ENCODE peak calls at places on chromosomes 12 and 14, in six cellular contexts. F is transverse colon, N is heart right ventricle, J is fibroblast of pulmonary artery, B is omental fat pad, G is foreskin fibroblast. W is an unnamed sample.

GRCh38 chr12:74264692-74265091 is 272.9 kb upstream of the ATXN7L3B start:
- DNase-seq in F (no peak), N (no peak), J (no peak), B (no peak), G (no peak), W (no peak)

GRCh38 chr12:28240853-28241252 is 50.6 kb downstream of the CCDC91 start:
- DNase-seq in F (no peak), N (no peak), J (no peak), B (no peak), G (no peak), W (no peak)

GRCh38 chr14:95066427-95066986 is 90.8 kb downstream of the DICER1 start:
- DNase-seq in F (no peak), N (no peak), J (no peak), B (no peak), G (no peak), W (no peak)

GRCh38 chr14:61581340-61581739 is 114.0 kb upstream of the HIF1A start:
- DNase-seq in F (no peak), N (no peak), J (no peak), B (no peak), G (no peak), W (no peak)

GRCh38 chr12:23614280-23614679 is 335.2 kb downstream of the SOX5 start:
- DNase-seq in F (no peak), N (no peak), J (no peak), B (no peak), G (no peak), W (no peak)

GRCh38 chr12:89154743-89155530 is 197.4 kb downstream of the DUSP6 start:
- DNase-seq in F (no peak), N (no peak), J (peak), B (no peak), G (peak), W (no peak)

GRCh38 chr12:108126212-108126611 is 2.9 kb upstream of the WSCD2 start:
- DNase-seq in F (no peak), N (no peak), J (no peak), B (no peak), G (no peak), W (no peak)

GRCh38 chr12:50200507-50201273 is 33.5 kb upstream of the CERS5 start:
- DNase-seq in F (no peak), N (no peak), J (peak), B (no peak), G (peak), W (no peak)

GRCh38 chr12:121712462-121713256 is at the start of gene TMEM120B:
- DNase-seq in F (peak), N (peak), J (peak), B (peak), G (peak), W (peak)

GRCh38 chr12:121295746-121296617 is 527 bp downstream of the CAMKK2 start:
- DNase-seq in F (peak), N (no peak), J (no peak), B (no peak), G (peak), W (peak)

GRCh38 chr12:66288121-66288520 is 14.2 kb upstream of the HELB start:
- DNase-seq in F (no peak), N (no peak), J (no peak), B (no peak), G (no peak), W (no peak)

GRCh38 chr12:4809013-4809448 is 88.8 kb downstream of the GALNT8 start:
- DNase-seq in F (no peak), N (peak), J (no peak), B (no peak), G (no peak), W (peak)

GRCh38 chr12:70661762-70662161 is 24.5 kb upstream of the PTPRB start:
- DNase-seq in F (no peak), N (no peak), J (peak), B (no peak), G (peak), W (no peak)

GRCh38 chr12:109581856-109582255 is 8.3 kb downstream of the MVK start:
- DNase-seq in F (no peak), N (no peak), J (peak), B (no peak), G (peak), W (no peak)

GRCh38 chr14:103101964-103102688 is 7.6 kb downstream of the EXOC3L4 start:
- DNase-seq in F (no peak), N (no peak), J (no peak), B (no peak), G (peak), W (no peak)

GRCh38 chr12:80053048-80053790 is 46.1 kb upstream of the OTOGL start:
- DNase-seq in F (peak), N (peak), J (peak), B (no peak), G (peak), W (no peak)

GRCh38 chr12:107515446-107515958 is 170.1 kb upstream of the PWP1 start:
- DNase-seq in F (no peak), N (no peak), J (peak), B (peak), G (peak), W (no peak)

GRCh38 chr12:28257411-28257810 is 67.2 kb downstream of the CCDC91 start:
- DNase-seq in F (no peak), N (no peak), J (no peak), B (no peak), G (no peak), W (no peak)

GRCh38 chr12:24409868-24410267 is 460.4 kb upstream of the SOX5 start:
- DNase-seq in F (no peak), N (no peak), J (no peak), B (no peak), G (no peak), W (no peak)

GRCh38 chr12:103780093-103780440 is 61.0 kb downstream of the NT5DC3 start:
- DNase-seq in F (no peak), N (no peak), J (peak), B (no peak), G (peak), W (no peak)

GRCh38 chr12:27331299-27331926 is 1.2 kb upstream of the BMAL2 start:
- DNase-seq in F (no peak), N (no peak), J (peak), B (no peak), G (peak), W (no peak)

GRCh38 chr12:68623984-68624383 is 13.3 kb downstream of the RAP1B start:
- DNase-seq in F (no peak), N (no peak), J (no peak), B (no peak), G (peak), W (no peak)

GRCh38 chr12:45572114-45572513 is 157.4 kb upstream of the ARID2 start:
- DNase-seq in F (peak), N (no peak), J (no peak), B (no peak), G (no peak), W (no peak)

GRCh38 chr12:12661086-12661485 is 34.9 kb downstream of the GPR19 start:
- DNase-seq in F (no peak), N (no peak), J (peak), B (no peak), G (peak), W (no peak)

GRCh38 chr12:46702581-46703344 is 123.0 kb downstream of the SLC38A4 start:
- DNase-seq in F (no peak), N (no peak), J (peak), B (no peak), G (peak), W (no peak)

GRCh38 chr12:121184984-121185894 is 24.7 kb upstream of the P2RX4 start:
- DNase-seq in F (no peak), N (no peak), J (no peak), B (no peak), G (no peak), W (no peak)

GRCh38 chr12:96048392-96048969 is 13.1 kb upstream of the LTA4H start:
- DNase-seq in F (no peak), N (no peak), J (no peak), B (no peak), G (no peak), W (no peak)

GRCh38 chr12:54193437-54193836 is 4.7 kb upstream of the SMUG1 start:
- DNase-seq in F (no peak), N (no peak), J (no peak), B (no peak), G (no peak), W (no peak)

GRCh38 chr12:103523771-103524170 is 28.0 kb upstream of the C12orf42 start:
- DNase-seq in F (no peak), N (no peak), J (no peak), B (no peak), G (no peak), W (no peak)

GRCh38 chr14:101062611-101063010 is 159.1 kb upstream of the RTL1 start:
- DNase-seq in F (no peak), N (no peak), J (no peak), B (no peak), G (peak), W (no peak)

DNA sequence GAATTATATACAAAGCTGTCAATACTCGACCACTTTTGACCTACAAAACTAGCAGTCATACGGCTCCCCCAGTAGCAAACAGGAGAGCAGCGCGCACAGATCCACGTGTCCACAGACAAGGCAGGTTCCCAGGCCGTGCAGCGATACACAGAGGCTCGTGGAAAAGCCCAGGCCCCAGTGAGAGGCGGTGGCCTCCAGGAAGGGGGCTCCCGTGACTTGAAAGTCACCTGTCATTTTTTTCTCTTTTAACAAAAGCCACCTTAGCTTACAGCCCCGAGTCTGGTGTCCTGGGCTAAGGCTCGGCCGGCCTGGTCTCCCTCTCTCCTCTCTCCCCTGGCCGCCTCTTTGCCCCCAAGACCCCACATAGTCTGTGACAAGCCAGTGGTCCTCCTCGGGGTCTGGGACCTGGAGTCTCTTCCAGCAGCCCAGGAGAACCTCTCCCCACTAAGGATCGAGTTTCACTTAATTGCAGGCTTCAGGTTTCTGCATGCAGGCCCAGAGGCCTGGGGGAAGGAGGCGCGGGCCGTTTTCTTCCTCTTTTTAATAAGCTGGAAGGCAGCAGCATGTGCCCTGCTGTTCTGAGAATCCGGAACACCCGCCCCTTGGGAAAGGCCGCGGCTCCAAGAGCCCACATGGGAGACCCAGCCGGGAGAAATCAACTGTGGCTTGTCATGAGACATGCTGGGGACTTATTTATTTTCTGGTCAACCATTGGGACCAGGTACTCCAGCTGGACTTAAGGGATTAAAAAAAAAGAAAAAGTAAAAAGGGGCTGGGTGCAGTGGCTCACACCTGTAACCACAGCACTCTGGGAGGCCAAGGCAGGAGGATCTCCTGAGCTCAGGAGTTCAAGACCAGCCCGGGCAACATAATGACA is 15.9 kb downstream of the NCOR2 start:
- DNase-seq in F (peak), N (peak), J (no peak), B (no peak), G (peak), W (peak)
- TF ChIP-seq CTCF in F (no peak), N (no peak), J (no peak), B (no peak), G (no peak), W (no peak)

DNA sequence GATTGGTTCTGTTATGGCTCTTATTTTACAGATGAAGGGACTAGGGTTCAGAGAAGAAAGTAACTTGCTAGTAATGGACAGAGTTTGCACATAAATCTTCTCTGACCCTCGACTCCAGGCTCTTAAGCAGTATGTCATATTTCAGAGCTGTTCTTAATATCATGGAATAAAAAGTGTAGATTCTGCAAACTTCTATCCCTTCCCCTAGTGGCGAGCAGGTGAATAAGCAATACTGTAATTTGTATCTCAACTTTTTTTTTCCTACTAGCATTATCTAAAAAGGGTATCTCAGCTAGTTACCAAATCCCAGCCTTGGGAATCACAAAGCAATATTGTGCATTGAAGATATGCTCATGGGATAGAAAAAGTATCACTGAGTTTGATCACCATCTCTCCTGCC is 83.2 kb downstream of the ANO4 start:
- DNase-seq in F (no peak), N (no peak), J (no peak), B (no peak), G (no peak), W (no peak)
- TF ChIP-seq CTCF in F (peak), N (no peak), J (peak), B (no peak), G (no peak), W (peak)

GRCh38 chr12:127526925-127527324 is 740.0 kb upstream of the TMEM132C start:
- DNase-seq in F (no peak), N (no peak), J (no peak), B (no peak), G (no peak), W (no peak)
- TF ChIP-seq CTCF in F (no peak), N (no peak), J (no peak), B (no peak), G (no peak), W (peak)

GRCh38 chr12:81461163-81461562 is 298.0 kb downstream of the PPFIA2 start:
- DNase-seq in F (no peak), N (no peak), J (no peak), B (no peak), G (no peak), W (no peak)
- TF ChIP-seq CTCF in F (no peak), N (no peak), J (peak), B (no peak), G (no peak), W (no peak)

GRCh38 chr14:92539419-92539818 is 25.8 kb downstream of the RIN3 start:
- DNase-seq in F (no peak), N (no peak), J (no peak), B (no peak), G (no peak), W (no peak)
- TF ChIP-seq CTCF in F (no peak), N (no peak), J (no peak), B (no peak), G (no peak), W (no peak)

GRCh38 chr12:26158078-26158764 is 33.4 kb upstream of the BHLHE41 start:
- DNase-seq in F (no peak), N (no peak), J (no peak), B (no peak), G (no peak), W (no peak)
- TF ChIP-seq CTCF in F (no peak), N (no peak), J (no peak), B (no peak), G (no peak), W (no peak)

GRCh38 chr12:59194794-59195193 is 274.5 kb upstream of the LRIG3 start:
- DNase-seq in F (no peak), N (no peak), J (no peak), B (no peak), G (no peak), W (no peak)
- TF ChIP-seq CTCF in F (no peak), N (no peak), J (no peak), B (no peak), G (no peak), W (no peak)

DNA sequence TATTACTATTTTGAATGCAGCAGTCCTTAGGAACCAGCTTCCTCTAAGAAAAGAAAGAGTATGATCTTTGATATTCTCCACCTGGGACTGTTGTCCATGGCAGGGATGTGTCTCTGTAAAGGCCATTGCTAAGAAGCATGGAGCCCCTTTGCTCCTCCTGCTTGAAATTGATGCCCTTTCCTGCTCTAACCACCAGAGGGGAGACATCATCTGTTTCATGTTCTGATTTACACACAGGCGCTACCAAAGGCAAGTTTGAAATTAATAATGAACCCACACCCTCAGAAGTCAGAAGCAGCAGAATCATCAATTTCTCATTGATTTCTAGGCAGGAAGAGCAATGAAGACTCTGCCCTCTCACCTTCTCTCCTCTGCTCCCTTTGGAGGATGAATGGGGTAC is 253.8 kb downstream of the RMST start:
- DNase-seq in F (no peak), N (no peak), J (peak), B (no peak), G (no peak), W (no peak)
- TF ChIP-seq CTCF in F (no peak), N (no peak), J (peak), B (no peak), G (no peak), W (no peak)

DNA sequence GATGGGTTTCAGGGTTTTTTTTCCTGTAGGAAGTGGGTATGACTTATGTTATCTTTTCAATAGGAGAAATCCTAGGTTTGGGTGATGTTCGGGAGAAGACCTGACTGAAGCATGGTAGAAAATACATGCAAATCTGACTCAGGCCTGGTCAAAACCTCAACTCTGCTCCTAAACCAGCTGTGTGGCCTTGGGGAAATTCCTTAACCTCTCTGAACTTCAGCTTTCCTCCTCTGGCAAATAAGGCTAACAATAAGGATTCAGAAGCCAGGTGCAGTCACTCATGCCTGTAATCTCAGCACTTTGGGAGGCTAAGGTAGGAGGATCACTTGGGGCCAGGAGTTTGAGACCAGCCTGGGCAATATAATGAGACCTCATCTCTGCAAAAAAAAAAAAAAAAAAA is 148.5 kb downstream of the PHETA1 start:
- DNase-seq in F (no peak), N (no peak), J (no peak), B (no peak), G (no peak), W (no peak)
- TF ChIP-seq CTCF in F (no peak), N (no peak), J (no peak), B (no peak), G (no peak), W (no peak)